ENCODE peak calls at places on chromosomes 3 and 15, in seven cellular contexts. H is GM13976, N is foreskin keratinocyte, M is fibroblast of lung, I is Peyer's patch, A is RWPE1, P is GM12865. G is an unnamed sample.

GRCh38 chr15:29695486-29696167 is 126.6 kb downstream of the TJP1 start:
- DNase-seq in H (no peak), N (no peak), M (no peak), I (no peak), A (no peak), P (peak), G (no peak)

GRCh38 chr3:112119686-112120484 is 13.2 kb downstream of the GCSAM start:
- DNase-seq in H (no peak), N (no peak), M (no peak), I (no peak), A (no peak), P (no peak), G (no peak)

GRCh38 chr3:196322-197153 is at the start of gene CHL1:
- DNase-seq in H (peak), N (no peak), M (no peak), I (peak), A (no peak), P (no peak), G (no peak)

GRCh38 chr3:15099364-15100098 is 583 bp upstream of the RBSN start:
- DNase-seq in H (no peak), N (no peak), M (no peak), I (no peak), A (no peak), P (peak), G (no peak)

GRCh38 chr15:76274226-76274625 is 37.0 kb downstream of the ETFA start:
- DNase-seq in H (no peak), N (no peak), M (peak), I (no peak), A (no peak), P (no peak), G (no peak)

GRCh38 chr15:92421980-92422379 is 28.3 kb downstream of the ST8SIA2 start:
- DNase-seq in H (no peak), N (peak), M (peak), I (no peak), A (no peak), P (no peak), G (no peak)

GRCh38 chr3:44339990-44340389 is 1.4 kb downstream of the TCAIM start:
- DNase-seq in H (no peak), N (no peak), M (no peak), I (no peak), A (no peak), P (no peak), G (no peak)

GRCh38 chr3:143536817-143537535 is 311.3 kb downstream of the SLC9A9 start:
- DNase-seq in H (peak), N (no peak), M (peak), I (no peak), A (no peak), P (peak), G (no peak)

GRCh38 chr15:70214266-70214665 is 116.5 kb upstream of the TLE3 start:
- DNase-seq in H (no peak), N (no peak), M (no peak), I (no peak), A (no peak), P (peak), G (no peak)

GRCh38 chr3:89238836-89239235 is 131.4 kb downstream of the EPHA3 start:
- DNase-seq in H (no peak), N (no peak), M (no peak), I (no peak), A (no peak), P (no peak), G (no peak)

GRCh38 chr3:21256932-21257331 is 494.1 kb downstream of the ZNF385D start:
- DNase-seq in H (no peak), N (no peak), M (peak), I (no peak), A (no peak), P (no peak), G (no peak)

GRCh38 chr3:11610044-11610671 is 33.6 kb downstream of the VGLL4 start:
- DNase-seq in H (no peak), N (no peak), M (peak), I (no peak), A (no peak), P (no peak), G (no peak)

GRCh38 chr3:188345223-188345622 is 191.3 kb downstream of the LPP start:
- DNase-seq in H (no peak), N (no peak), M (peak), I (no peak), A (no peak), P (no peak), G (no peak)

GRCh38 chr3:46674031-46674592 is 19.4 kb downstream of the ALS2CL start:
- DNase-seq in H (no peak), N (no peak), M (no peak), I (no peak), A (no peak), P (no peak), G (peak)

GRCh38 chr15:48336940-48337339 is 5.7 kb downstream of the DUT start:
- DNase-seq in H (no peak), N (no peak), M (peak), I (no peak), A (peak), P (peak), G (no peak)

GRCh38 chr3:192727032-192727847 is at the start of gene FGF12:
- DNase-seq in H (peak), N (peak), M (peak), I (no peak), A (peak), P (peak), G (no peak)

GRCh38 chr3:34725774-34726173 is 913.6 kb upstream of the ARPP21 start:
- DNase-seq in H (no peak), N (no peak), M (peak), I (no peak), A (no peak), P (no peak), G (no peak)

GRCh38 chr3:11195721-11196332 is 41.5 kb downstream of the HRH1 start:
- DNase-seq in H (no peak), N (no peak), M (peak), I (no peak), A (no peak), P (no peak), G (no peak)

GRCh38 chr15:31435256-31435781 is 108.7 kb downstream of the KLF13 start:
- DNase-seq in H (peak), N (no peak), M (peak), I (peak), A (peak), P (peak), G (peak)

GRCh38 chr3:127263586-127264231 is 24.1 kb downstream of the PRR20G start:
- DNase-seq in H (peak), N (no peak), M (no peak), I (no peak), A (no peak), P (no peak), G (no peak)

GRCh38 chr15:71096676-71097075 is 18.6 kb upstream of the THSD4 start:
- DNase-seq in H (no peak), N (peak), M (peak), I (no peak), A (peak), P (no peak), G (no peak)

GRCh38 chr15:60840703-60841411 is 361.9 kb upstream of the ICE2 start:
- DNase-seq in H (no peak), N (no peak), M (no peak), I (peak), A (no peak), P (no peak), G (no peak)

GRCh38 chr3:156575661-156576450 is 20.9 kb upstream of the SSR3 start:
- DNase-seq in H (no peak), N (no peak), M (no peak), I (no peak), A (no peak), P (no peak), G (no peak)

GRCh38 chr15:38714309-38715072 is 149.9 kb upstream of the RASGRP1 start:
- DNase-seq in H (no peak), N (peak), M (peak), I (no peak), A (peak), P (no peak), G (no peak)

GRCh38 chr3:31721709-31722108 is 189.0 kb downstream of the STT3B start:
- DNase-seq in H (no peak), N (no peak), M (no peak), I (no peak), A (no peak), P (no peak), G (no peak)

GRCh38 chr3:176739169-176739568 is 458.1 kb downstream of the TBL1XR1 start:
- DNase-seq in H (no peak), N (no peak), M (peak), I (no peak), A (no peak), P (no peak), G (no peak)

GRCh38 chr3:193780810-193781472 is 187.9 kb downstream of the OPA1 start:
- DNase-seq in H (peak), N (peak), M (peak), I (peak), A (peak), P (peak), G (no peak)

GRCh38 chr15:97761124-97761523 is 199.4 kb upstream of the ARRDC4 start:
- DNase-seq in H (no peak), N (peak), M (peak), I (no peak), A (peak), P (no peak), G (no peak)

GRCh38 chr15:75733761-75734651 is 21.4 kb upstream of the CSPG4 start:
- DNase-seq in H (no peak), N (no peak), M (no peak), I (no peak), A (no peak), P (no peak), G (no peak)

GRCh38 chr3:67329358-67329757 is 325.1 kb downstream of the SUCLG2 start:
- DNase-seq in H (no peak), N (no peak), M (no peak), I (no peak), A (no peak), P (peak), G (no peak)

GRCh38 chr15:76935620-76936019 is 4.1 kb downstream of the RCN2 start:
- DNase-seq in H (peak), N (no peak), M (no peak), I (peak), A (no peak), P (peak), G (no peak)

GRCh38 chr3:188421151-188421821 is 267.3 kb downstream of the LPP start:
- DNase-seq in H (no peak), N (peak), M (peak), I (no peak), A (peak), P (no peak), G (no peak)

GRCh38 chr3:135191690-135192089 is 396.6 kb downstream of the EPHB1 start:
- DNase-seq in H (no peak), N (no peak), M (no peak), I (no peak), A (no peak), P (no peak), G (no peak)

GRCh38 chr3:63625161-63625560 is 27.3 kb upstream of the SNTN start:
- DNase-seq in H (no peak), N (peak), M (peak), I (no peak), A (peak), P (no peak), G (no peak)

GRCh38 chr3:25584011-25584789 is 80.5 kb downstream of the TOP2B start:
- DNase-seq in H (no peak), N (no peak), M (no peak), I (no peak), A (no peak), P (no peak), G (no peak)

GRCh38 chr15:67199881-67200763 is 54.3 kb downstream of the AAGAB start:
- DNase-seq in H (no peak), N (no peak), M (peak), I (no peak), A (no peak), P (no peak), G (no peak)

GRCh38 chr3:159914421-159914820 is 74.2 kb upstream of the IL12A start:
- DNase-seq in H (no peak), N (no peak), M (peak), I (no peak), A (no peak), P (no peak), G (no peak)

GRCh38 chr3:71218508-71218907 is 365.0 kb downstream of the FOXP1 start:
- DNase-seq in H (no peak), N (no peak), M (no peak), I (no peak), A (no peak), P (no peak), G (no peak)

GRCh38 chr3:196120291-196120951 is 38.5 kb upstream of the TFRC start:
- DNase-seq in H (no peak), N (no peak), M (no peak), I (peak), A (no peak), P (peak), G (no peak)

DNA sequence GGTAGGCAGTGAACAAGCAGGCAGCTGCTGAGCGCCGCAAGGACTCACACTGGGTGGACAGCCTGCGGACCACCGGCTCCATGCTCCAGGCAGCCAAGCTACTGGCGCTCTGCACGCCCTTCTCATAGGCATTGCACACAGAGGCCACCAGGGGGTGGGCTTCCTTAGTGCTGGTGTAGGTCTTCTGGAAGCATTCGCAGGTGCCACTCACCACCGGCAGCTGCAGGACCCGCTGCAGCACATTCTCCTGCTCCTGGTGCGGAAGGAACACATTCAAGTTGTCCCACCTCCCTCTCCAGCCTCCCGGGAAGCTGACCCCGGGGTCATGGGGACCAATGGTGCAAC is 6.0 kb downstream of the PLIN1 start:
- DNase-seq in H (peak), N (no peak), M (no peak), I (no peak), A (no peak), P (peak), G (no peak)
- TF ChIP-seq CTCF in H (peak), N (peak), M (no peak), I (peak), A (no peak), P (peak), G (peak)

GRCh38 chr3:125585595-125586223 is 9.6 kb downstream of the OSBPL11 start:
- DNase-seq in H (peak), N (no peak), M (peak), I (peak), A (peak), P (peak), G (no peak)

GRCh38 chr3:125587039-125587664 is 8.1 kb downstream of the OSBPL11 start:
- DNase-seq in H (no peak), N (no peak), M (no peak), I (no peak), A (no peak), P (no peak), G (no peak)

GRCh38 chr3:125582707-125583106 is 12.6 kb downstream of the OSBPL11 start:
- DNase-seq in H (peak), N (no peak), M (no peak), I (no peak), A (peak), P (peak), G (no peak)
- TF ChIP-seq CTCF in H (peak), N (peak), M (no peak), I (no peak), A (peak), P (peak), G (no peak)

DNA sequence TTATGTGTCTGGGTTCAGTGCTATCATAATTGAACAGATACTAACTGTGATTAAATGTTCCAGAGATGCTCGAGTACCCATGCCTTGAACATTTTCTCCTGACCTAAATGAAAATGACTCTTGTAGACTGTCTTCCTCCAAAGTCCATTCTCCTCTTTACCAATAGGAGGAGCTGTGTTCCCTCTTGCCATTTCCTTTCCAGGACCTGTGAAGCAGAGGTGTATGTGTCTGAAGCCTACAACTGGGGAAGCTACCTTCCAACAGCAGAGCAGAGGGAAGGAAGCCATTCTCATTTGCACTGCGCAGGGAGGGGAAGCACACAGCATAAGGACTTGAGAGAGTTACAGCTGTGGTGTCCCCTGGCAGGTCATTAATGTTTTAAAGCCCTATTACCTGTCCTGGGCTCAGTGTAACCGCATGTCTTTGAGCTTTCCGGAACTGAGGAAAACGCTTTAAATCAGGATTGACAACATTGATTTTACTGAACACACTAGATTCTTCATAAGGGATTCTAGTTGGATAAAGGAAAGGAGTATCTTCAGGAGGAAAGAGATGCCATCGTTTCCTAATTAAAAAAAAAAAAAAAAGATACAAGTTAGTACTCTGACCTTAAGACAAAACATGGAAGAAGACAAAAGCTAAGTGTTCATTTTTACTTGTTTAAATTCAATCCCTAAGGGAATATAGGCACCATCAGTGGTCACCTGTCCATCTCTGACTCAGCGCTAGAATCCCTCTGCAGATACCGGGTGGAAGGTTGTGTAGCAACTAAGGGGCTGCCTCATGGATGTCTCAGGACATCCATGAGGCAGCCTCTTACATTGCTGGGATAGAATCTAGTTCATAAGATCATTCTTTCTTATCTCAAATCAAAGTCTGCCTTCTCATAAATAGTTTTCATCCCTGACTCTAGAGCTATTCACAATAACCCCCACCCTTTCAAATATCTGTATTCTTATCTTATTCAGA is 38.5 kb downstream of the HSPBAP1 start:
- DNase-seq in H (peak), N (peak), M (peak), I (no peak), A (peak), P (peak), G (peak)
- TF ChIP-seq CTCF in H (peak), N (peak), M (peak), I (peak), A (peak), P (peak), G (peak)

DNA sequence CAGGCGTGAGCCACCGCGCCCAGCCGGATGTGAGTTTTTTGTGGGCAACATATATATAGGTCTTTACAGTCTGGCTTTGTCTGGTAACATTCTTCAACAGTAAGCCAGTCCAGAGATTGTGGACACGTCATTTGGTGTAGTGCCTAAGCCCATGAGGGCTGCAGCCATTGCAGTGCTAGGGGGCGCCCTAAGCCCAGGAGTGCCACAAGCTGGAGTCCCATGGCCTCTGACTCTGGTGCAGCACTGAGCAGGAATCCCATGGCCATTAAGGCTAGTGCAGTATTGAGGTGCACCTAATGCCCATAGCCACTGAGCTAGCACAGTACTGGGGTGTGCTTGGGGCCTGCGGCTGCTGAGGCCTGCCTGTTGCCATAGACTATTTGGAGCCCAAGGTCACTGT is 136.4 kb upstream of the NDN start:
- DNase-seq in H (no peak), N (no peak), M (no peak), I (no peak), A (no peak), P (no peak), G (no peak)
- TF ChIP-seq CTCF in H (no peak), N (no peak), M (no peak), I (no peak), A (no peak), P (no peak), G (no peak)

DNA sequence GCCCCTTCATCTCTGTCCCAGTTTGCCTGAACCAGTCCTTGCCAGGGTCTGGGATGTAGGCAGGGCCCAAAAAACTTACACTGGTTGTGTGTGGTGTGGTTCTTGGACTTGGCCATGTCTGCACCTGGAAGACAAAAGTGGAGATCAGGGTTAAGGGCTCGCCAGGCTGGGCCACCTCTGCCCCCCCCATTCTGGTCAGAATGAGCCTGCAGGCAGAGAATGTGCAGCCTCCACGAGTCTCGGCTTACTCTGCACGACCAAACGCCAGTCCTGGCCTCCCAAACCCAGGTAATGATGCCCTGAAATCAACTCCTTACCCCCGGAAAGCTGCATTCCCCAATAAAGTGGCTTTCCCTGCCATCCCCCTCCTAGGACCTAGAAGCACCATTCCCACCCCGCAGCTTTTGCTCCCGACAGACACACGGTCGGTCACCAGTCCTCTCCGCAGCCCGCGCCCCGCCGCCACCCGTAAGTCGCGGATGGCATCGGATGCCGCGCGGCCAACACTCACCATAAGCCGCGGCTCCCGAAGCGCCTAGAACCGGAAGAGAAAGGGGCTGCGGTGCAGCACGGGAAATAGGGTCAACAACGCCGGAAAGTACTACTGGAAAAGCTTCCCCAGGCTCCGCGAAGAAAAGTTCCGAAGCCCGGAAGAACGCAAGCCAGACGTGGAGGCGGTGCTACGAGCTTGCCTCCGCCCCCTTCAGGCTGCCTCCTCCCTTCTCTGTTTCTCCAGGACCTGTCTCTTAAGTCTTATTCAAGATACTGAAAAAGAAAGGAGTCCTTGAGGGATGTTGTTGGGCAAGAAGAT is at the start of gene RPL29:
- DNase-seq in H (peak), N (peak), M (peak), I (peak), A (peak), P (peak), G (peak)
- TF ChIP-seq CTCF in H (no peak), N (peak), M (no peak), I (peak), A (no peak), P (no peak), G (no peak)

G was measured in CD14-positive monocyte.